ENCODE peak calls at places on chromosomes 12 and 14, in five cellular contexts. N, T, I, X and J are unnamed samples.

GRCh38 chr14:34906287-34906686 is 31.1 kb upstream of the BAZ1A start:
- DNase-seq in I (no peak), X (no peak), T (no peak), N (no peak), J (no peak)

GRCh38 chr14:76232782-76233181 is 81.1 kb downstream of the GPATCH2L start:
- DNase-seq in T (no peak), N (no peak), I (no peak), X (no peak), J (no peak)

GRCh38 chr12:126210448-126210847 is 1145.2 kb downstream of the AACS start:
- DNase-seq in I (no peak), X (no peak), N (no peak), T (no peak), J (no peak)

GRCh38 chr12:105975351-105975750 is 163.4 kb downstream of the NUAK1 start:
- DNase-seq in I (no peak), X (no peak), N (no peak), T (no peak), J (no peak)

GRCh38 chr12:92445253-92446081 is 257.3 kb upstream of the PLEKHG7 start:
- DNase-seq in T (no peak), X (no peak), I (no peak), N (peak), J (no peak)

GRCh38 chr14:81206115-81206514 is 14.6 kb downstream of the GTF2A1 start:
- DNase-seq in X (no peak), T (no peak), N (no peak), I (no peak), J (no peak)

GRCh38 chr12:53427905-53428594 is 4.4 kb downstream of the AMHR2 start:
- DNase-seq in N (no peak), X (no peak), T (peak), I (peak), J (peak)

GRCh38 chr12:716506-716905 is 35.9 kb upstream of the WNK1 start:
- DNase-seq in I (no peak), X (no peak), N (no peak), T (no peak), J (no peak)

GRCh38 chr12:122031342-122032216 is 9.9 kb downstream of the BCL7A start:
- DNase-seq in T (no peak), X (no peak), N (peak), I (no peak), J (peak)

GRCh38 chr12:85322715-85323114 is 42.7 kb downstream of the ALX1 start:
- DNase-seq in N (no peak), T (no peak), I (peak), X (no peak), J (peak)

GRCh38 chr14:91245029-91245428 is 525 bp upstream of the GPR68 start:
- DNase-seq in T (no peak), X (no peak), N (no peak), I (no peak), J (no peak)

GRCh38 chr12:52010692-52011601 is 4.2 kb downstream of the TAMALIN start:
- DNase-seq in I (no peak), T (no peak), X (no peak), N (peak), J (no peak)